ENCODE peak calls at places on chromosomes 6 and 20, in eight cellular contexts. X is ecto neural progenitor cell; V is AG20443; J is activated naive CD8-positive, alpha-beta T cell treated with anti-CD3 and anti-CD28 coated beads, Interleukin-2, amount 50 U/mL, for 24 hours; L is HS-27A; Q is naive B cell; N is heart left ventricle; R is NCI-H1092 treated with DMSO at 0.1 percent for 48 hours. B is an unnamed sample.

GRCh38 chr6:44735631-44735963 is 348.1 kb downstream of the CDC5L start:
- DNase-seq in X (no peak), V (peak), J (peak), L (no peak), Q (no peak), N (no peak), R (no peak), B (no peak)

GRCh38 chr6:130997061-130997753 is 65.8 kb downstream of the EPB41L2 start:
- DNase-seq in X (no peak), V (peak), J (no peak), L (peak), Q (no peak), N (no peak), R (no peak), B (no peak)

GRCh38 chr6:34319471-34319885 is 70.7 kb upstream of the SMIM29 start:
- DNase-seq in X (no peak), V (no peak), J (no peak), L (no peak), Q (no peak), N (no peak), R (no peak), B (no peak)

GRCh38 chr6:160055378-160055777 is 66.2 kb upstream of the SLC22A1 start:
- DNase-seq in X (no peak), V (no peak), J (no peak), L (no peak), Q (no peak), N (no peak), R (peak), B (no peak)

GRCh38 chr6:121158924-121159323 is 175.4 kb downstream of the TBC1D32 start:
- DNase-seq in X (no peak), V (no peak), J (no peak), L (no peak), Q (no peak), N (no peak), R (no peak), B (no peak)

GRCh38 chr20:39049148-39049547 is 87.0 kb downstream of the DHX35 start:
- DNase-seq in X (no peak), V (no peak), J (no peak), L (no peak), Q (no peak), N (no peak), R (no peak), B (no peak)

GRCh38 chr20:20002101-20002998 is 14.8 kb upstream of the NAA20 start:
- DNase-seq in X (no peak), V (no peak), J (no peak), L (no peak), Q (no peak), N (no peak), R (no peak), B (peak)

GRCh38 chr6:126419901-126420300 is 80.0 kb downstream of the CENPW start:
- DNase-seq in X (no peak), V (no peak), J (no peak), L (no peak), Q (no peak), N (no peak), R (no peak), B (no peak)